ENCODE peak calls at places on chromosome 18, in six cellular contexts. O is CD8-positive, alpha-beta T cell; V is astrocyte; J is T-helper 2 cell; D is substantia nigra; B is HT1080. Y is an unnamed sample.

GRCh38 chr18:11310476-11311086 is 161.2 kb upstream of the PIEZO2 start:
- DNase-seq in J (no peak), D (no peak), V (no peak), B (peak), O (no peak), Y (no peak)

GRCh38 chr18:63043516-63043915 is 276.1 kb downstream of the BCL2 start:
- DNase-seq in O (no peak), J (no peak), B (peak), V (no peak), D (no peak), Y (no peak)

GRCh38 chr18:27143580-27144287 is 41.4 kb downstream of the CHST9 start:
- DNase-seq in J (no peak), V (no peak), O (no peak), B (no peak), D (no peak), Y (no peak)

GRCh38 chr18:33372442-33372841 is 68.1 kb downstream of the CCDC178 start:
- DNase-seq in B (peak), O (no peak), D (no peak), J (no peak), V (peak), Y (no peak)

GRCh38 chr18:30632058-30632718 is 410.4 kb downstream of the DSC3 start:
- DNase-seq in V (no peak), J (no peak), O (no peak), D (no peak), B (no peak), Y (no peak)

GRCh38 chr18:48802543-48803428 is 148.0 kb downstream of the SMAD7 start:
- DNase-seq in O (peak), D (no peak), B (no peak), J (no peak), V (no peak), Y (peak)

GRCh38 chr18:395481-396250 is 104.8 kb downstream of the COLEC12 start:
- DNase-seq in O (no peak), J (no peak), B (peak), D (no peak), V (peak), Y (no peak)

GRCh38 chr18:74468547-74469014 is 11.5 kb upstream of the DIPK1C start:
- DNase-seq in B (peak), D (no peak), J (no peak), O (no peak), V (peak), Y (no peak)

GRCh38 chr18:55465313-55465712 is 122.7 kb downstream of the TCF4 start:
- DNase-seq in O (no peak), D (no peak), B (no peak), V (no peak), J (no peak), Y (no peak)

GRCh38 chr18:34913837-34914755 is 127.1 kb upstream of the MAPRE2 start:
- DNase-seq in J (no peak), D (no peak), O (no peak), B (peak), V (peak), Y (peak)

Y was measured in posterior cingulate gyrus.